ENCODE peak calls at places on chromosomes 5 and 9, in five cellular contexts. H is GM13976, L is uterus, N is omental fat pad, A is osteocyte. K is an unnamed sample.

GRCh38 chr9:4097490-4097889 is 202.4 kb downstream of the GLIS3 start:
- DNase-seq in H (no peak), L (no peak), N (no peak), A (no peak), K (no peak)

GRCh38 chr5:2681476-2681875 is 70.0 kb downstream of the IRX2 start:
- DNase-seq in H (no peak), L (no peak), N (no peak), A (no peak), K (no peak)

GRCh38 chr9:91954841-91955471 is 4.9 kb upstream of the ROR2 start:
- DNase-seq in H (peak), L (peak), N (peak), A (peak), K (peak)

GRCh38 chr5:80871541-80871961 is 88.6 kb upstream of the RASGRF2 start:
- DNase-seq in H (no peak), L (no peak), N (no peak), A (no peak), K (no peak)

GRCh38 chr9:3828495-3828894 is 302.7 kb upstream of the RFX3 start:
- DNase-seq in H (no peak), L (no peak), N (no peak), A (no peak), K (no peak)

GRCh38 chr5:148842161-148842560 is 15.8 kb downstream of the ADRB2 start:
- DNase-seq in H (no peak), L (no peak), N (no peak), A (no peak), K (no peak)

GRCh38 chr5:83724001-83724400 is 3.3 kb upstream of the HAPLN1 start:
- DNase-seq in H (no peak), L (no peak), N (no peak), A (no peak), K (no peak)

GRCh38 chr9:92294297-92294676 is 790 bp upstream of the IARS1 start:
- DNase-seq in H (no peak), L (no peak), N (no peak), A (no peak), K (no peak)

GRCh38 chr5:32446660-32447059 is 2.1 kb upstream of the ZFR start:
- DNase-seq in H (peak), L (no peak), N (no peak), A (no peak), K (peak)

GRCh38 chr5:132046915-132047314 is 13.5 kb upstream of the IL3 start:
- DNase-seq in H (no peak), L (no peak), N (no peak), A (no peak), K (no peak)

GRCh38 chr9:77725820-77726219 is 77.7 kb upstream of the GNA14 start:
- DNase-seq in H (no peak), L (no peak), N (no peak), A (no peak), K (no peak)

GRCh38 chr9:77726814-77727213 is 78.7 kb upstream of the GNA14 start:
- DNase-seq in H (no peak), L (no peak), N (no peak), A (no peak), K (no peak)

GRCh38 chr9:77725051-77725702 is 77.1 kb upstream of the GNA14 start:
- DNase-seq in H (no peak), L (no peak), N (no peak), A (no peak), K (no peak)

GRCh38 chr9:77729177-77729576 is 81.1 kb upstream of the GNA14 start:
- DNase-seq in H (no peak), L (no peak), N (no peak), A (no peak), K (no peak)

GRCh38 chr9:77726289-77726688 is 78.2 kb upstream of the GNA14 start:
- DNase-seq in H (no peak), L (no peak), N (no peak), A (no peak), K (no peak)
- TF ChIP-seq CTCF in H (no peak), L (no peak), N (no peak), A (no peak), K (no peak)

GRCh38 chr5:88724201-88724600 is 158.8 kb downstream of the MEF2C start:
- DNase-seq in H (no peak), L (no peak), N (no peak), A (no peak), K (no peak)

GRCh38 chr5:88729476-88730182 is 153.4 kb downstream of the MEF2C start:
- DNase-seq in H (no peak), L (peak), N (no peak), A (no peak), K (no peak)

GRCh38 chr5:88732862-88733261 is 150.1 kb downstream of the MEF2C start:
- DNase-seq in H (no peak), L (no peak), N (no peak), A (no peak), K (no peak)

GRCh38 chr5:88732181-88732633 is 150.8 kb downstream of the MEF2C start:
- DNase-seq in H (no peak), L (peak), N (no peak), A (no peak), K (no peak)

DNA sequence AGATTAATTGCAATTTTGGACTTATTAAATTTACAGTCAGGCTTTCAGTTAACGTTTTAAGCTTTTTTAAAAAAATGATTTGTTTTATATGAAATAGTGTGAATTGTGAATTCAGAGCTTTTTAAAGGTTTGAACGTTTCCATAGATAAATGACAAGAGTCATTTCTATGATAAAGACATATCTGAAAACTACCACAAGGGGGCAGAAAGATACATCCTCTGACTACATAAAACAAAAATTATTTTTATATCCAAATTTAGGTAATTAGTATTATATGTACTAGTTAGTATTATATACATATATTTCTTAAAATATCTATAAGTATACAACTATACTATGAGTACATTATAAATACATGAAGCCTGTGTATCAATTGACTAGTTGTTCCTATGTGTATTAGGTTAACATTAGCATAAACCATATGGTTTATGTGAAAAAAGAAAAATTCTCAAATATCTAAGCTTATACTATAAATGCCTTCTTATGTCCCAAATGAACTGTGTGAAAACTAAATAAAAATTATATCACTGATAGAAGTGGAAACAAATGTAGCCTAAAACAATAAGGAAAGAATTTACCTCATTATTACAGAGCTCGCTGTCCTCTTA is 155.2 kb downstream of the MEF2C start:
- DNase-seq in H (no peak), L (no peak), N (no peak), A (no peak), K (no peak)
- TF ChIP-seq CTCF in H (peak), L (peak), N (no peak), A (peak), K (peak)

GRCh38 chr5:159990506-159990905 is 18.4 kb upstream of the TTC1 start:
- DNase-seq in H (no peak), L (no peak), N (no peak), A (no peak), K (no peak)
- TF ChIP-seq CTCF in H (no peak), L (no peak), N (no peak), A (peak), K (no peak)

GRCh38 chr5:176611435-176611834 is 1.5 kb upstream of the GPRIN1 start:
- DNase-seq in H (no peak), L (peak), N (peak), A (peak), K (no peak)

GRCh38 chr5:176608937-176609723 is 826 bp downstream of the GPRIN1 start:
- DNase-seq in H (no peak), L (no peak), N (no peak), A (peak), K (no peak)

GRCh38 chr5:176608142-176608705 is 1.7 kb downstream of the GPRIN1 start:
- DNase-seq in H (no peak), L (no peak), N (no peak), A (no peak), K (no peak)

GRCh38 chr5:176610430-176610763 is 441 bp upstream of the GPRIN1 start:
- DNase-seq in H (no peak), L (no peak), N (no peak), A (no peak), K (no peak)

DNA sequence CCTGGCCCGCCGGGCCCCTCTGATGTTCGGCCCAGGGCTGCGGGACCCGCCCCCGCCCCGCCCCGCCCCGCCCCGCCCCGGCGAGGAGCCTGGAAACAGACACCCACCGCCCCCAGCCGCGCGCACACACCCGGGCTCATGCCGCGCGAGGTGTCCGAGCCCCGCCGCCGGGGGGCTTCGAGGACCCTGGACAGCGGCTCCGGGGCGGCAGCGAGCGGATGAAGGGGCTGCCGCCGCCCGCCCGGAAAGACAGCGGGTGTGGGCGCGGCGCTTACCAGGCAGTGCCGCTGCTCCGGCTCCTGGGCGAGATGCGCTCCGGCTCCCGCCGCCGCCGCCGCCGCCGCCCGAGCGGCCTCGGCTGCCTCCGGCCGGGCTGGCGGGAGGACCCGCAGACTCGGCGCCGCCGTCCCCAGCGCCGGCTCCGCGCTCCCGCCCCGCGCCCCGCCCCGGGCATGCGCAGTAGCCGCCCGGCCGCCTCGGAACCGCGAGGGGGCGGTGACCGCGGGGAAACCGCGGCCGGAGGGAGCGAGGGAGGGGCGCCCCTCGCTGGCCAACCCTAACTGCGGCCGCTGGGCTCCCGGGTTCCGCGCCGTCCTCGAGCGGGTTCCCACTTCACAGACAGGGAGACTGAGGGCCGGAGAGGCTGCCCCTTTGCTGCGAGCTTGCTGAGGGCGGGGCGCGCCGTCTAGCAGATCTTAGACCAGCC is at the start of gene GPRIN1:
- DNase-seq in H (peak), L (no peak), N (no peak), A (peak), K (peak)
- TF ChIP-seq CTCF in H (peak), L (no peak), N (no peak), A (peak), K (peak)

GRCh38 chr5:90421136-90421535 is 11.6 kb upstream of the CETN3 start:
- DNase-seq in H (no peak), L (no peak), N (no peak), A (no peak), K (no peak)
- TF ChIP-seq CTCF in H (peak), L (no peak), N (no peak), A (peak), K (no peak)